ENCODE peak calls at places on chromosomes 6 and 20, in ten cellular contexts. A is neural progenitor cell; G is IMR-90; P is aorta; T is CD8-positive, alpha-beta T cell; V is heart left ventricle; B is endodermal cell; Z is heart right ventricle; I is hepatocyte; R is adrenal gland. M is an unnamed sample. For H3K4me1 and H3K27me3, the result is how much of the 10 kb centered on the place peaks cover.

GRCh38 chr20:37711987-37712961 is 18.4 kb downstream of the CTNNBL1 start:
- DNase-seq in A (peak), G (no peak), P (no peak), T (no peak), V (peak), B (no peak), Z (peak), I (no peak), R (no peak), M (no peak)

GRCh38 chr6:153167026-153167891 is 36.2 kb upstream of the RGS17 start:
- DNase-seq in A (no peak), G (peak), P (no peak), T (no peak), V (no peak), B (no peak), Z (no peak), I (no peak), R (no peak), M (no peak)

GRCh38 chr6:514396-514973 is 122.9 kb downstream of the IRF4 start:
- DNase-seq in A (no peak), G (no peak), P (no peak), T (no peak), V (no peak), B (peak), Z (no peak), I (no peak), R (no peak), M (no peak)

GRCh38 chr6:33634986-33635385 is 13.9 kb downstream of the ITPR3 start:
- DNase-seq in A (no peak), G (no peak), P (no peak), T (no peak), V (no peak), B (no peak), Z (no peak), I (no peak), R (no peak), M (no peak)

GRCh38 chr6:152922706-152923105 is 60.1 kb downstream of the FBXO5 start:
- DNase-seq in A (no peak), G (no peak), P (no peak), T (no peak), V (peak), B (no peak), Z (no peak), I (no peak), R (no peak), M (no peak)

GRCh38 chr6:100300221-100300736 is 164.4 kb downstream of the SIM1 start:
- DNase-seq in A (no peak), G (peak), P (no peak), T (no peak), V (no peak), B (no peak), Z (no peak), I (peak), R (no peak), M (no peak)

GRCh38 chr20:9110916-9111432 is 42.1 kb downstream of the PLCB4 start:
- DNase-seq in A (no peak), G (no peak), P (no peak), T (no peak), V (no peak), B (no peak), Z (no peak), I (no peak), R (no peak), M (no peak)

GRCh38 chr6:130945401-130945919 is 117.6 kb downstream of the EPB41L2 start:
- DNase-seq in A (no peak), G (peak), P (no peak), T (no peak), V (no peak), B (no peak), Z (no peak), I (no peak), R (no peak), M (no peak)

GRCh38 chr6:35678021-35678654 is 10.6 kb downstream of the FKBP5 start:
- DNase-seq in A (no peak), G (peak), P (no peak), T (no peak), V (no peak), B (no peak), Z (no peak), I (no peak), R (no peak), M (no peak)
- H3K4me1 ChIP-seq in A (under half), G (under half), P (under half), T (half or more), V (under half), B (under half), Z (under half), I (under half), R (under half), M (under half)

GRCh38 chr6:31035862-31036497 is 25.7 kb downstream of the MUC22 start:
- DNase-seq in A (no peak), G (peak), P (no peak), T (no peak), V (no peak), B (no peak), Z (no peak), I (no peak), R (no peak), M (no peak)

GRCh38 chr6:31038559-31038958 is 28.3 kb downstream of the MUC22 start:
- DNase-seq in A (no peak), G (no peak), P (no peak), T (no peak), V (no peak), B (no peak), Z (no peak), I (no peak), R (no peak), M (no peak)

GRCh38 chr6:31033075-31033474 is 22.8 kb downstream of the MUC22 start:
- DNase-seq in A (no peak), G (no peak), P (no peak), T (no peak), V (no peak), B (no peak), Z (no peak), I (no peak), R (no peak), M (no peak)

GRCh38 chr6:31037692-31038091 is 27.4 kb downstream of the MUC22 start:
- DNase-seq in A (no peak), G (peak), P (no peak), T (no peak), V (no peak), B (no peak), Z (no peak), I (no peak), R (no peak), M (no peak)

GRCh38 chr6:31037169-31037568 is 26.9 kb downstream of the MUC22 start:
- DNase-seq in A (no peak), G (no peak), P (no peak), T (no peak), V (no peak), B (no peak), Z (no peak), I (no peak), R (peak), M (no peak)
- H3K27me3 ChIP-seq in A (under half), G (under half), P (under half), T (under half), V (under half), B (under half), Z (under half), I (under half), R (under half), M (under half)

GRCh38 chr6:159729598-159729997 is 2.3 kb downstream of the WTAP start:
- DNase-seq in A (peak), G (peak), P (no peak), T (no peak), V (no peak), B (no peak), Z (no peak), I (peak), R (no peak), M (no peak)
- H3K4me3 ChIP-seq in A (peak), G (peak), P (peak), T (peak), V (no peak), B (peak), Z (peak), I (peak), R (no peak), M (peak)

GRCh38 chr20:50372770-50373088 is 137.5 kb upstream of the PTPN1 start:
- DNase-seq in A (no peak), G (peak), P (no peak), T (no peak), V (no peak), B (no peak), Z (no peak), I (peak), R (no peak), M (no peak)
- H3K4me1 ChIP-seq in A (under half), G (under half), P (under half), T (under half), V (under half), B (under half), Z (under half), I (under half), R (under half), M (under half)

DNA sequence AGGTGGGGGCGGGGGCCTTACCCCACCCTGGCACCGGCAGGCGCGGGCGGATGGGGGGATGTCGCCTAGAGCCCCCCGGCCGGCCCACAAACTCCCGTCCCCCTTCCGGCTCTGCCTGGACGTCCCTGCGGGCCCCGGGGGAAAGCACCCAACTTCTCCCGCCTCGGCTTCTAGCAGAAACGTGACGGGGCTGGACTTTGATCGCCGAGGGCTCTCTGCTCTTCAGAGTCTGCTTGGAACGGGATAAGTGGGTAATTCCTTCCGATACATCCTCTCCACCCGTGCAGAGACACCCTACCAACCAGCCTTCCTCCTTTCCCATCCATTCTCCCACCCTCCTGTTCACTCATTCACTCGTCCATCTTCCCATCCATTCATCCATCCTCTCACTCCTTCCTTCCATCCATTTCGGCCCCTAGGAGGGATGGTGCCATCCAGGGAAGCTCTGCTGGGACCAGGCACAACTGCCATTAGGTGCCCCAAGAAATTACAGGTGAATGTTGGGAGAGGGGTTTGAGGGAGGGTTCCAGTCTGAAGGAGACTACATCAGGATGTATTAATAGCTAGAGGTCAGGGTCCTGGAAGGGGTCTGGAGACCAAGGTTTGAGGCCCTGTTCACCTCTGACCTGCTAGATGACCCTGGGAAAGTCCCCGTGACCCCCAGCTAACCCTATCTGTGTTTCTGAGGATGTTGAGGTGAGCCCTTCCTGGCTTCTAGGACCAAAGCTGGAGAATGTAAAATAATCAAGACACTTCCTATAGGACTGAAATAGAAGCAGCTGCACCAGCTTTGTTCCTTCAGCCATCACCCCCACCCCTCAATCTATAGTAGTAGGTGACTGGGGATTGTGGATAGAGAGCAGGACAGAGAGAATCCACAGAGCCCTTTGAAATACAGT is 518 bp downstream of the TTLL9 start:
- DNase-seq in A (no peak), G (no peak), P (no peak), T (no peak), V (no peak), B (peak), Z (no peak), I (peak), R (peak), M (peak)
- H3K27me3 ChIP-seq in A (under half), G (half or more), P (under half), T (under half), V (under half), B (under half), Z (under half), I (under half), R (under half), M (under half)